ENCODE peak calls at places on chromosomes 12 and 14, in eight cellular contexts. V, W, Z, J, E, K, B and C are unnamed samples.

GRCh38 chr12:65168606-65169310 is 625 bp upstream of the LEMD3 start:
- DNase-seq in V (no peak), W (peak; percentile 2), Z (no peak), J (no peak), E (no peak), K (no peak), B (no peak), C (no peak)

GRCh38 chr12:125403145-125403789 is 338.0 kb downstream of the AACS start:
- DNase-seq in V (no peak), W (peak; percentile 34), Z (no peak), J (peak; percentile 77), E (peak; percentile 81), K (peak; percentile 90), B (no peak), C (peak; percentile 35)

GRCh38 chr14:100056964-100057817 is 8.0 kb upstream of the EVL start:
- DNase-seq in V (no peak), W (peak; percentile 61), Z (no peak), J (peak; percentile 51), E (peak; percentile 58), K (no peak), B (no peak), C (no peak)

GRCh38 chr14:23439107-23439835 is 3.8 kb upstream of the MYH7 start:
- DNase-seq in V (no peak), W (no peak), Z (no peak), J (no peak), E (no peak), K (no peak), B (no peak), C (no peak)

GRCh38 chr12:55876110-55876509 is 33.4 kb upstream of the MMP19 start:
- DNase-seq in V (no peak), W (no peak), Z (no peak), J (no peak), E (no peak), K (no peak), B (no peak), C (no peak)

GRCh38 chr12:10753066-10753465 is 29.9 kb upstream of the YBX3 start:
- DNase-seq in V (no peak), W (peak; percentile 41), Z (no peak), J (peak; percentile 56), E (no peak), K (no peak), B (no peak), C (no peak)

GRCh38 chr12:16914853-16915252 is 308.9 kb upstream of the LMO3 start:
- DNase-seq in V (no peak), W (no peak), Z (no peak), J (no peak), E (no peak), K (no peak), B (no peak), C (no peak)

GRCh38 chr12:43692064-43692463 is 66.5 kb downstream of the PUS7L start:
- DNase-seq in V (no peak), W (peak; percentile 38), Z (no peak), J (peak; percentile 22), E (no peak), K (no peak), B (no peak), C (no peak)

GRCh38 chr12:76329163-76329562 is 19.1 kb downstream of the BBS10 start:
- DNase-seq in V (no peak), W (peak; percentile 87), Z (no peak), J (peak; percentile 83), E (no peak), K (no peak), B (peak; percentile 54), C (no peak)

GRCh38 chr14:95901014-95901413 is 24.4 kb downstream of the TUNAR start:
- DNase-seq in V (no peak), W (no peak), Z (no peak), J (no peak), E (no peak), K (no peak), B (no peak), C (no peak)

GRCh38 chr12:43937947-43938346 is 102.1 kb downstream of the TMEM117 start:
- DNase-seq in V (no peak), W (peak; percentile 22), Z (no peak), J (peak; percentile 35), E (peak; percentile 14), K (peak; percentile 35), B (no peak), C (no peak)

GRCh38 chr14:49882826-49883694 is 9.8 kb upstream of the ARF6 start:
- DNase-seq in V (no peak), W (no peak), Z (no peak), J (peak; percentile 47), E (no peak), K (peak; percentile 41), B (no peak), C (peak; percentile 1)

GRCh38 chr12:31558521-31558920 is 32.4 kb downstream of the DENND5B start:
- DNase-seq in V (no peak), W (no peak), Z (no peak), J (peak; percentile 36), E (no peak), K (no peak), B (no peak), C (no peak)

GRCh38 chr12:32053881-32054624 is 52.6 kb upstream of the BICD1 start:
- DNase-seq in V (no peak), W (no peak), Z (no peak), J (no peak), E (no peak), K (no peak), B (peak; percentile 42), C (no peak)

GRCh38 chr14:59244581-59244980 is 56.1 kb downstream of the DAAM1 start:
- DNase-seq in V (no peak), W (no peak), Z (no peak), J (peak; percentile 99), E (no peak), K (no peak), B (no peak), C (no peak)

GRCh38 chr12:59432057-59432456 is 163.8 kb upstream of the SLC16A7 start:
- DNase-seq in V (no peak), W (no peak), Z (no peak), J (no peak), E (no peak), K (no peak), B (no peak), C (no peak)

GRCh38 chr12:22879203-22879602 is 254.2 kb downstream of the ETNK1 start:
- DNase-seq in V (no peak), W (no peak), Z (no peak), J (no peak), E (no peak), K (no peak), B (no peak), C (no peak)

DNA sequence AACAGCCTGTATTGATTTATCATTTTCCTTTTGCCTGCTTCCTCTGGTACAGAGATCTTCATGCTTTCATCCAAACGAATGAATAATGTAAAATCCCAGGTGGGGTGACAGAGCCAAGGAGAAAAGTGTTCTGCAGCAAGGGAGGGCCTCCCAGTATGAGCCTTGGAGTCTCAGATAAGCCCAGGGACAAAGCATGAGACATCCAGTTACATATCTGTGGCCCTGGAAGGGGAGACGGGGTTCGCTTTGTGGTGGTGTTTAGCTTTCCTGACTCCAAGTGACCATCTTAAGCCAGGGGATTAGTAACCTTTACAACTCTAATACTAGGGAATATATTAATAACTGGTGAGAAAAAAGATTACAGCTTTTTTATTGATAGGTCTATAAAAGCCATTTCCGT is 177.1 kb downstream of the ETV6 start:
- DNase-seq in V (no peak), W (no peak), Z (no peak), J (no peak), E (no peak), K (no peak), B (no peak), C (no peak)
- H3K4me1 ChIP-seq in V (peaks cover 13% of the 10 kb centered on the region), W (peaks cover 70% of the 10 kb centered on the region), Z (peaks cover 81% of the 10 kb centered on the region), J (no peaks in the 10 kb centered on the region), E (peaks cover 80% of the 10 kb centered on the region), K (peaks cover 21% of the 10 kb centered on the region), B (peaks cover 24% of the 10 kb centered on the region), C (peaks cover 21% of the 10 kb centered on the region)

GRCh38 chr14:77296155-77296554 is 24.5 kb downstream of the POMT2 start:
- DNase-seq in V (no peak), W (peak; percentile 17), Z (no peak), J (no peak), E (no peak), K (no peak), B (no peak), C (no peak)

GRCh38 chr14:77286554-77286953 is 15.5 kb upstream of the NGB start:
- DNase-seq in V (no peak), W (no peak), Z (no peak), J (no peak), E (no peak), K (no peak), B (no peak), C (no peak)

GRCh38 chr14:77290705-77291104 is 19.7 kb upstream of the NGB start:
- DNase-seq in V (no peak), W (no peak), Z (no peak), J (peak; percentile 25), E (peak; percentile 18), K (no peak), B (no peak), C (no peak)
- TF ChIP-seq CTCF in V (no peak), W (no peak), Z (no peak), J (peak; percentile 48), E (peak; percentile 27), K (peak; percentile 59), B (peak; percentile 16), C (no peak)

GRCh38 chr14:101776315-101776714 is 14.8 kb downstream of the PPP2R5C start:
- DNase-seq in V (no peak), W (no peak), Z (no peak), J (no peak), E (peak; percentile 79), K (no peak), B (no peak), C (no peak)
- H3K4me1 ChIP-seq in V (peaks cover 28% of the 10 kb centered on the region), W (peaks cover 9% of the 10 kb centered on the region), Z (peaks cover 76% of the 10 kb centered on the region), J (peaks cover 18% of the 10 kb centered on the region), E (peaks cover 84% of the 10 kb centered on the region), K (no peaks in the 10 kb centered on the region), B (no peaks in the 10 kb centered on the region), C (peaks cover 9% of the 10 kb centered on the region)

GRCh38 chr12:27382126-27382795 is 49.6 kb downstream of the BMAL2 start:
- DNase-seq in V (no peak), W (no peak), Z (no peak), J (peak; percentile 33), E (no peak), K (no peak), B (no peak), C (no peak)

GRCh38 chr12:27383429-27384260 is 51.0 kb downstream of the BMAL2 start:
- DNase-seq in V (peak; percentile 64), W (peak; percentile 90), Z (peak; percentile 48), J (peak; percentile 98), E (peak; percentile 68), K (peak; percentile 86), B (peak; percentile 72), C (peak; percentile 80)

GRCh38 chr12:27385756-27386155 is 53.1 kb downstream of the BMAL2 start:
- DNase-seq in V (no peak), W (no peak), Z (no peak), J (no peak), E (no peak), K (no peak), B (no peak), C (no peak)

GRCh38 chr12:27382924-27383323 is 50.3 kb downstream of the BMAL2 start:
- DNase-seq in V (no peak), W (no peak), Z (no peak), J (no peak), E (no peak), K (no peak), B (no peak), C (no peak)

GRCh38 chr12:27384261-27384590 is 51.6 kb downstream of the BMAL2 start:
- DNase-seq in V (no peak), W (no peak), Z (no peak), J (no peak), E (no peak), K (no peak), B (no peak), C (no peak)
- TF ChIP-seq CTCF in V (no peak), W (no peak), Z (no peak), J (no peak), E (peak; percentile 26), K (no peak), B (no peak), C (no peak)